ENCODE peak calls at places on chromosomes 1 and 21, in four cellular contexts. U is upper lobe of left lung, K is IMR-90, Y is body of pancreas. X is an unnamed sample. For H3K4me1, the result is how much of the 10 kb centered on the place peaks cover.

GRCh38 chr21:42731264-42732032 is 78.0 kb downstream of the PDE9A start:
- DNase-seq in U (no peak), K (no peak), Y (peak), X (no peak)

GRCh38 chr1:47186267-47187185 is 3.3 kb downstream of the PDZK1IP1 start:
- DNase-seq in U (no peak), K (no peak), Y (no peak), X (no peak)

GRCh38 chr1:65253800-65254319 is 55.5 kb upstream of the DNAJC6 start:
- DNase-seq in U (no peak), K (no peak), Y (no peak), X (no peak)

GRCh38 chr1:91736146-91736998 is 149.6 kb downstream of the TGFBR3 start:
- DNase-seq in U (no peak), K (peak), Y (no peak), X (no peak)

GRCh38 chr1:38153426-38154088 is 107.0 kb upstream of the POU3F1 start:
- DNase-seq in U (no peak), K (no peak), Y (no peak), X (no peak)

GRCh38 chr1:109351457-109351856 is 44.6 kb upstream of the MYBPHL start:
- DNase-seq in U (no peak), K (no peak), Y (no peak), X (peak)

GRCh38 chr1:183139281-183139942 is 46.7 kb upstream of the LAMC2 start:
- DNase-seq in U (no peak), K (peak), Y (no peak), X (no peak)

GRCh38 chr21:16117331-16117730 is 387.5 kb downstream of the USP25 start:
- DNase-seq in U (no peak), K (no peak), Y (no peak), X (no peak)

GRCh38 chr1:23928789-23929188 is 15.6 kb upstream of the CNR2 start:
- DNase-seq in U (no peak), K (no peak), Y (no peak), X (no peak)

GRCh38 chr1:160120797-160121196 is 5.2 kb downstream of the ATP1A2 start:
- DNase-seq in U (no peak), K (no peak), Y (no peak), X (no peak)

GRCh38 chr1:109626682-109627408 is 7.2 kb downstream of the AMPD2 start:
- DNase-seq in U (peak), K (no peak), Y (no peak), X (no peak)

GRCh38 chr1:243740255-243740999 is 109.6 kb downstream of the AKT3 start:
- DNase-seq in U (no peak), K (peak), Y (no peak), X (no peak)

GRCh38 chr1:55696181-55696580 is 481.0 kb upstream of the USP24 start:
- DNase-seq in U (no peak), K (peak), Y (peak), X (no peak)

GRCh38 chr1:94974224-94974623 is 47.3 kb upstream of the CNN3 start:
- DNase-seq in U (no peak), K (peak), Y (no peak), X (no peak)

GRCh38 chr21:46210378-46211136 is 18.0 kb downstream of the LSS start:
- DNase-seq in U (peak), K (no peak), Y (no peak), X (peak)

GRCh38 chr1:36161656-36162531 is 5.9 kb downstream of the MAP7D1 start:
- DNase-seq in U (no peak), K (no peak), Y (peak), X (peak)

GRCh38 chr1:203440780-203441179 is 34.8 kb upstream of the PRELP start:
- DNase-seq in U (peak), K (peak), Y (peak), X (peak)

GRCh38 chr1:37739222-37739621 is 25.7 kb downstream of the EPHA10 start:
- DNase-seq in U (no peak), K (no peak), Y (peak), X (no peak)

GRCh38 chr21:18759751-18760161 is 356.2 kb upstream of the TMPRSS15 start:
- DNase-seq in U (peak), K (no peak), Y (no peak), X (no peak)

GRCh38 chr21:28393279-28393678 is 599.4 kb downstream of the LTN1 start:
- DNase-seq in U (no peak), K (peak), Y (peak), X (peak)

GRCh38 chr21:38352536-38353219 is 95.9 kb downstream of the KCNJ15 start:
- DNase-seq in U (no peak), K (peak), Y (peak), X (no peak)

GRCh38 chr1:39959651-39960333 is 4.8 kb downstream of the MFSD2A start:
- DNase-seq in U (no peak), K (no peak), Y (no peak), X (no peak)
- H3K4me3 ChIP-seq in U (no peak), K (no peak), Y (no peak), X (no peak)

GRCh38 chr1:10210841-10211804 is 753 bp downstream of the KIF1B start:
- DNase-seq in U (no peak), K (peak), Y (peak), X (peak)
- TF ChIP-seq POLR2A in U (no peak), K (peak), Y (peak), X (peak)

DNA sequence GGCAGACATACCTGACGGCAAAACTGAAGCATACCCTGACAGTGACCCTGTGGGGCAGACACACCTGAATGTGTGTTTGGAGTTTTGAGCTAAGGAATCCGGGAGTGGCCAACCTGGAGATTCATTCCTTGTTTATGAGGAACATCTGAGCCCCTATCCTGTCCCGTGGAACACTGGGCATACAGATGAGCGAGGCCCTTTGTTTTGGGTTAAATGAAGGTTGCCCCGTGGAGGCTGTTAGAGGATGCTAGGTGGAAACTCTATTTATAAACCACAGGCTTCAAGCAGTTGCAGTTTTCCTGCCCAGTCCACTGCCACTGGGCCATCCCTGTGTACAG is 18.1 kb downstream of the GALNT2 start:
- DNase-seq in U (no peak), K (no peak), Y (no peak), X (no peak)
- H3K4me1 ChIP-seq in U (under half), K (under half), Y (half or more), X (under half)

GRCh38 chr1:80837066-80837465 is 963.7 kb upstream of the ADGRL2 start:
- DNase-seq in U (no peak), K (no peak), Y (no peak), X (no peak)
- H3K4me3 ChIP-seq in U (no peak), K (no peak), Y (no peak), X (no peak)

DNA sequence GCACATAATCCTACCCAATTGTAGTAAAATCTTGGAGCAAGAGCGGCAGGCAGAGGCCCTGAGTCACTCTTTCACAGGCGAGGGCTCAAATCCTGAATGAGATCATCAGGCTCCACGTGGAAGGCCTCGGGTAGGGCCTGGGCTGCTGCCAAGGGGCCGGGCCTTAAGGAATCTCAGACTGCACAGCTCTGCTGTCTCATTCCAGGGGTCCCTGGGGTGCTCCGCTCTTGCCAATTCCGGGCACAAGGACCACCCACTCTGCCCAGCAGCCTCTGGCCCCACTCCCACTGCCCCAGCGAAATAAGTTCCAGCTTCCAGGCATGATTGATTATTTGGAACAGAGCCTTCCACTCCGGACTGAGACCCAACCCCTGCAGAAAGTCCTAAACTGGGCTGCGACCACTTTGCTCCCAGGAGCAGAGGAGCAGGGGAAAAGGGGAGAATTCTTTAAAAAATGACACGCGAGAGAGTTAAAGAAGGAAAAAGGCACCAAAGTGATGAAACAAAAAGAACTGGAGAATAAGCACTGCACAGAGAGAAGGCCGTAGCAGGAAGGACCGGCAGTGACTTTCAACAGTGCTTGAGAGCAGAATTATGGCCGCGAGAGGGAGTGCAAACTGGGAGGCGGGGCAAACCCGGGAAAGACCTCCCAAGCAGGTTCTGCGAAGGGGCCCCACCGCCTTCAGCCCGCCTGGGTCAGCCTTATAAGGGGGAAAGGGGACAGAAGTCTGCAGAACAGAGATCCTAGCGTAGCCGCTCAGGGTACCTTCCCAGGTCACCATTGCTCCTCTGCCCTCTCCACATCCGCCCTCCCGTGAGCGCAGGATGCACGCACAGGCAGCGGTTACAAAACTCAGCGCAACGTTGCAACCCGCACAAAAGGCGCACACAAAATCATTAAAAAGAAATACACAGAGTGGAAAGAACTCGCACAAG is 2.0 kb downstream of the ADAMTS1 start:
- DNase-seq in U (peak), K (peak), Y (peak), X (peak)
- TF ChIP-seq POLR2A in U (peak), K (peak), Y (peak), X (no peak)

DNA sequence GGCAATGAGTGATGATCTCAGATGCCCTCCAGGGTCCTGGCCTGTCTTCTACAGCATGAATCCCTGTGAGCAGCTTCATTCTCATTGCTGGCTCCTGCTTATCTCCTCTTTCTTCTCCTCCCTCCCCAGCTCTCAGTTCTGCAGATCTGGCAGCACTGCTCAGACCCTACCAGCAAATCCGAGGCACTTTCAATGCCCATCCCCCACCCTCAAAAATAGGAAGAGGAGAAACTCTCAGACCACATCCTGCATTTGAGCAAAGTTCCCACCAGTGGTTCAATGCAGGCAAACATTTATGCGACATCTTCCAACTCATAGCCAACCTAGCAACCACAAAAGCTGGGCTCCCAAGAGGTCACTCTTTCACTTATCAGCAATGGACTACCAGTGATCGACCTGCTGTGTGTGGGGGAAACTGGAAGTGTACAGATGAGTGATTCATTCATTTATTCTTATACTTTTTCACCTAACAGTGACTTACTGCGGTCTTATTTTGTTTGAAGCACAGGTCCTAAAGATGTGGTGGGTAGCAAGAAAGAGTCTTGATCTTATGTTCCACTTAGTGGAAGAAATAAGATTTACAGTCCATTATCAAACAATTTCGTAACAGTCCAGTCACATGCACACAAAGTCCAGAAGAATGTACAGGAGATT is 5.8 kb upstream of the CHI3L2 start:
- DNase-seq in U (no peak), K (peak), Y (peak), X (no peak)
- H3K4me1 ChIP-seq in U (under half), K (under half), Y (under half), X (under half)

GRCh38 chr1:164754088-164754600 is 195.2 kb downstream of the PBX1 start:
- DNase-seq in U (no peak), K (peak), Y (peak), X (no peak)
- H3K4me3 ChIP-seq in U (no peak), K (no peak), Y (no peak), X (no peak)